ENCODE peak calls at places on chromosomes 7 and 10, in ten cellular contexts. One of them, this sample, is unnamed.
A peak's percentile ranks its signal among the peaks of the same experiment; 100 is the strongest.

GRCh38 chr10:43124574-43125273 is 13.5 kb upstream of the CSGALNACT2 start:
- DNase-seq in SK-N-SH: no peak
- DNase-seq in transverse colon: peak; percentile 6
- DNase-seq in HepG2: no peak
- DNase-seq in stomach: peak; percentile 23
- DNase-seq in sigmoid colon: no peak
- DNase-seq in suprapubic skin: peak; percentile 31
- DNase-seq in esophagus muscularis mucosa: no peak
- DNase-seq in GM12878: no peak
- DNase-seq in H1: peak; percentile 23
- DNase-seq in this sample: no peak

GRCh38 chr10:11517150-11517549 is 94.3 kb downstream of the USP6NL start:
- DNase-seq in SK-N-SH: no peak
- DNase-seq in transverse colon: no peak
- DNase-seq in HepG2: no peak
- DNase-seq in stomach: no peak
- DNase-seq in sigmoid colon: no peak
- DNase-seq in suprapubic skin: no peak
- DNase-seq in esophagus muscularis mucosa: no peak
- DNase-seq in GM12878: peak; percentile 68
- DNase-seq in H1: no peak
- DNase-seq in this sample: no peak

GRCh38 chr7:138880881-138881577 is 83.0 kb upstream of the ATP6V0A4 start:
- DNase-seq in SK-N-SH: peak; percentile 69
- DNase-seq in transverse colon: no peak
- DNase-seq in HepG2: no peak
- DNase-seq in stomach: peak; percentile 40
- DNase-seq in sigmoid colon: no peak
- DNase-seq in suprapubic skin: peak; percentile 71
- DNase-seq in esophagus muscularis mucosa: no peak
- DNase-seq in GM12878: no peak
- DNase-seq in H1: no peak
- DNase-seq in this sample: no peak

GRCh38 chr7:82732677-82733076 is 289.1 kb upstream of the CACNA2D1 start:
- DNase-seq in SK-N-SH: no peak
- DNase-seq in transverse colon: no peak
- DNase-seq in HepG2: no peak
- DNase-seq in stomach: no peak
- DNase-seq in sigmoid colon: no peak
- DNase-seq in suprapubic skin: no peak
- DNase-seq in esophagus muscularis mucosa: no peak
- DNase-seq in GM12878: no peak
- DNase-seq in H1: no peak
- DNase-seq in this sample: no peak

GRCh38 chr10:59108296-59108695 is 68.1 kb upstream of the PHYHIPL start:
- DNase-seq in SK-N-SH: no peak
- DNase-seq in transverse colon: no peak
- DNase-seq in HepG2: peak; percentile 57
- DNase-seq in stomach: no peak
- DNase-seq in sigmoid colon: no peak
- DNase-seq in suprapubic skin: no peak
- DNase-seq in esophagus muscularis mucosa: no peak
- DNase-seq in GM12878: no peak
- DNase-seq in H1: no peak
- DNase-seq in this sample: no peak

GRCh38 chr7:7157887-7158271 is 24.5 kb upstream of the C1GALT1 start:
- DNase-seq in SK-N-SH: no peak
- DNase-seq in transverse colon: no peak
- DNase-seq in HepG2: no peak
- DNase-seq in stomach: no peak
- DNase-seq in sigmoid colon: no peak
- DNase-seq in suprapubic skin: no peak
- DNase-seq in esophagus muscularis mucosa: no peak
- DNase-seq in GM12878: no peak
- DNase-seq in H1: no peak
- DNase-seq in this sample: no peak

GRCh38 chr7:94324380-94325120 is 70.1 kb upstream of the COL1A2 start:
- DNase-seq in SK-N-SH: peak; percentile 26
- DNase-seq in transverse colon: no peak
- DNase-seq in HepG2: no peak
- DNase-seq in stomach: no peak
- DNase-seq in sigmoid colon: no peak
- DNase-seq in suprapubic skin: no peak
- DNase-seq in esophagus muscularis mucosa: no peak
- DNase-seq in GM12878: no peak
- DNase-seq in H1: no peak
- DNase-seq in this sample: no peak

GRCh38 chr7:26005683-26006410 is 146.2 kb upstream of the NFE2L3 start:
- DNase-seq in SK-N-SH: no peak
- DNase-seq in transverse colon: peak; percentile 14
- DNase-seq in HepG2: no peak
- DNase-seq in stomach: peak; percentile 76
- DNase-seq in sigmoid colon: no peak
- DNase-seq in suprapubic skin: no peak
- DNase-seq in esophagus muscularis mucosa: no peak
- DNase-seq in GM12878: no peak
- DNase-seq in H1: no peak
- DNase-seq in this sample: no peak

GRCh38 chr10:44981172-44982113 is 2.8 kb upstream of the DEPP1 start:
- DNase-seq in SK-N-SH: no peak
- DNase-seq in transverse colon: no peak
- DNase-seq in HepG2: peak; percentile 86
- DNase-seq in stomach: no peak
- DNase-seq in sigmoid colon: peak; percentile 83
- DNase-seq in suprapubic skin: peak; percentile 64
- DNase-seq in esophagus muscularis mucosa: no peak
- DNase-seq in GM12878: no peak
- DNase-seq in H1: no peak
- DNase-seq in this sample: no peak

GRCh38 chr7:142918901-142919300 is 14.6 kb downstream of the TRPV5 start:
- DNase-seq in SK-N-SH: no peak
- DNase-seq in transverse colon: no peak
- DNase-seq in HepG2: no peak
- DNase-seq in stomach: no peak
- DNase-seq in sigmoid colon: no peak
- DNase-seq in suprapubic skin: no peak
- DNase-seq in esophagus muscularis mucosa: no peak
- DNase-seq in GM12878: no peak
- DNase-seq in H1: no peak
- DNase-seq in this sample: no peak

GRCh38 chr10:112873541-112873940 is 76.5 kb upstream of the TCF7L2 start:
- DNase-seq in SK-N-SH: no peak
- DNase-seq in transverse colon: no peak
- DNase-seq in HepG2: no peak
- DNase-seq in stomach: no peak
- DNase-seq in sigmoid colon: no peak
- DNase-seq in suprapubic skin: no peak
- DNase-seq in esophagus muscularis mucosa: no peak
- DNase-seq in GM12878: no peak
- DNase-seq in H1: no peak
- DNase-seq in this sample: no peak

GRCh38 chr10:37490266-37490665 is 364.9 kb downstream of the ANKRD30A start:
- DNase-seq in SK-N-SH: no peak
- DNase-seq in transverse colon: no peak
- DNase-seq in HepG2: no peak
- DNase-seq in stomach: no peak
- DNase-seq in sigmoid colon: no peak
- DNase-seq in suprapubic skin: no peak
- DNase-seq in esophagus muscularis mucosa: peak; percentile 8
- DNase-seq in GM12878: no peak
- DNase-seq in H1: no peak
- DNase-seq in this sample: no peak

GRCh38 chr10:131452926-131453771 is 141.6 kb upstream of the TCERG1L start:
- DNase-seq in SK-N-SH: no peak
- DNase-seq in transverse colon: no peak
- DNase-seq in HepG2: no peak
- DNase-seq in stomach: no peak
- DNase-seq in sigmoid colon: no peak
- DNase-seq in suprapubic skin: no peak
- DNase-seq in esophagus muscularis mucosa: no peak
- DNase-seq in GM12878: no peak
- DNase-seq in H1: peak; percentile 80
- DNase-seq in this sample: no peak

GRCh38 chr10:1364151-1364910 is 308.1 kb downstream of the WDR37 start:
- DNase-seq in SK-N-SH: peak; percentile 14
- DNase-seq in transverse colon: no peak
- DNase-seq in HepG2: no peak
- DNase-seq in stomach: no peak
- DNase-seq in sigmoid colon: no peak
- DNase-seq in suprapubic skin: no peak
- DNase-seq in esophagus muscularis mucosa: peak; percentile 68
- DNase-seq in GM12878: no peak
- DNase-seq in H1: peak; percentile 4
- DNase-seq in this sample: no peak
- TF ChIP-seq EP300 in SK-N-SH: no peak
- TF ChIP-seq EP300 in transverse colon: no peak
- TF ChIP-seq EP300 in HepG2: no peak
- TF ChIP-seq EP300 in stomach: no peak
- TF ChIP-seq EP300 in sigmoid colon: no peak
- TF ChIP-seq EP300 in suprapubic skin: no peak
- TF ChIP-seq EP300 in esophagus muscularis mucosa: no peak
- TF ChIP-seq EP300 in GM12878: no peak
- TF ChIP-seq EP300 in H1: no peak
- TF ChIP-seq EP300 in this sample: no peak

GRCh38 chr10:5937016-5937415 is 40.3 kb downstream of the IL15RA start:
- DNase-seq in SK-N-SH: no peak
- DNase-seq in transverse colon: no peak
- DNase-seq in HepG2: no peak
- DNase-seq in stomach: no peak
- DNase-seq in sigmoid colon: no peak
- DNase-seq in suprapubic skin: no peak
- DNase-seq in esophagus muscularis mucosa: no peak
- DNase-seq in GM12878: no peak
- DNase-seq in H1: no peak
- DNase-seq in this sample: peak; percentile 75
- TF ChIP-seq POLR2AphosphoS5 in SK-N-SH: no peak
- TF ChIP-seq POLR2AphosphoS5 in transverse colon: no peak
- TF ChIP-seq POLR2AphosphoS5 in HepG2: no peak
- TF ChIP-seq POLR2AphosphoS5 in stomach: no peak
- TF ChIP-seq POLR2AphosphoS5 in sigmoid colon: no peak
- TF ChIP-seq POLR2AphosphoS5 in suprapubic skin: no peak
- TF ChIP-seq POLR2AphosphoS5 in esophagus muscularis mucosa: no peak
- TF ChIP-seq POLR2AphosphoS5 in GM12878: no peak
- TF ChIP-seq POLR2AphosphoS5 in H1: no peak
- TF ChIP-seq POLR2AphosphoS5 in this sample: no peak

DNA sequence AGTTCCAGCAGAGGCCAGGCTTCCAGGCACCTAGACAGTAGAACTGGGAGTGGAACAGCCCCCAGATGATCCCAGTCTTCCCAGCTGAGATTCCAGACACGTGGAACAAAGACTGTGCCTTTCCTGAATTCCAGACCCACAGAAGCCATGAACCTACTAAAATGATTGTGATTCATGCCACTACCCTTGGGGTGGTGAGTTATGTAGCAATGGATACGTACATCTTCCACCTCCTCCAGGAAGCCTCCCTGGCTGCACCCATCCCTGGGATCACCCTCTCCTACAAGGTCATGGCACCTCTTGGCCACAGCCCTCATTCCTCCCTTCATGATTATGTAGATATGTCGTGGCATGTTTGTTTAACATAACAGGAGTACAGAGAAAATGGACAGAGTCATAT is 83.4 kb downstream of the NPTX2 start:
- DNase-seq in SK-N-SH: no peak
- DNase-seq in transverse colon: no peak
- DNase-seq in HepG2: no peak
- DNase-seq in stomach: no peak
- DNase-seq in sigmoid colon: peak; percentile 4
- DNase-seq in suprapubic skin: no peak
- DNase-seq in esophagus muscularis mucosa: no peak
- DNase-seq in GM12878: no peak
- DNase-seq in H1: no peak
- DNase-seq in this sample: no peak
- H3K4me1 ChIP-seq in SK-N-SH: no peaks in the 10 kb centered on the region
- H3K4me1 ChIP-seq in transverse colon: no peaks in the 10 kb centered on the region
- H3K4me1 ChIP-seq in HepG2: no peaks in the 10 kb centered on the region
- H3K4me1 ChIP-seq in stomach: no peaks in the 10 kb centered on the region
- H3K4me1 ChIP-seq in sigmoid colon: no peaks in the 10 kb centered on the region
- H3K4me1 ChIP-seq in suprapubic skin: no peaks in the 10 kb centered on the region
- H3K4me1 ChIP-seq in esophagus muscularis mucosa: no peaks in the 10 kb centered on the region
- H3K4me1 ChIP-seq in GM12878: peaks cover 12% of the 10 kb centered on the region
- H3K4me1 ChIP-seq in H1: no peaks in the 10 kb centered on the region
- H3K4me1 ChIP-seq in this sample: no peaks in the 10 kb centered on the region

DNA sequence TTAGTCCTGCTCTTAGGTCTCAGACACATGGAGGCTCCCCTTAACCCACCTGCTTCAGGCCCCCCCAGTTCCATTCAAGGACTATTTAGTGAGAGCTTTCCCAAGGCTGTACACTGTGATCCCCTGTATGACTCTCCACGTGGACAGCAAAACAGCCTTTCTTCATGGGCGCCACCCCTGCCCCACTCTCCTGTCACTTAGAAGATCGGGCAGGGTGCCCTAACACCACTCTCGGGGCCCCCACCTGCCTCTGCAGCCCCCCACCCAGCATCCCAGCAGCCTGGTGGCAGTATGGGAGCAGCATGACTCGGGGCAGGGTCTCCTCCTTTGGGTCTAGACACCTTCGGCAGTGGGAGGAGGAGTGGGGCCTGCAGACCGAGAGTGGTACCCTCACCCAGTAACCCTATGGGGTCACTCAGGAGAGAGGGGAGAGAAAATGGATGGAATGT is 116.6 kb downstream of the PTPN20 start:
- DNase-seq in SK-N-SH: no peak
- DNase-seq in transverse colon: no peak
- DNase-seq in HepG2: no peak
- DNase-seq in stomach: peak; percentile 16
- DNase-seq in sigmoid colon: peak; percentile 57
- DNase-seq in suprapubic skin: peak; percentile 38
- DNase-seq in esophagus muscularis mucosa: no peak
- DNase-seq in GM12878: no peak
- DNase-seq in H1: peak; percentile 17
- DNase-seq in this sample: no peak
- TF ChIP-seq EP300 in SK-N-SH: no peak
- TF ChIP-seq EP300 in transverse colon: no peak
- TF ChIP-seq EP300 in HepG2: no peak
- TF ChIP-seq EP300 in stomach: no peak
- TF ChIP-seq EP300 in sigmoid colon: no peak
- TF ChIP-seq EP300 in suprapubic skin: no peak
- TF ChIP-seq EP300 in esophagus muscularis mucosa: no peak
- TF ChIP-seq EP300 in GM12878: no peak
- TF ChIP-seq EP300 in H1: no peak
- TF ChIP-seq EP300 in this sample: no peak

This sample was measured in upper lobe of left lung.